ENCODE peak calls at places on chromosomes 6 and 20, in nine cellular contexts. Y is PC-9; O is CD4-positive, alpha-beta T cell; H is heart right ventricle; X is spleen; S is dorsolateral prefrontal cortex; T is PC-3; Z is A673; W is keratinocyte. R is an unnamed sample.

GRCh38 chr6:148247386-148248063 is 95.1 kb upstream of the SASH1 start:
- DNase-seq in Y (no peak), W (no peak), Z (peak), X (no peak), O (no peak), H (no peak), S (no peak), T (no peak), R (no peak)

GRCh38 chr6:106513813-106514212 is 115.5 kb downstream of the RTN4IP1 start:
- DNase-seq in W (no peak), Z (peak), S (no peak), X (no peak), O (no peak), Y (peak), H (no peak), T (peak), R (no peak)

GRCh38 chr6:52843600-52843999 is 3.0 kb upstream of the GSTA5 start:
- DNase-seq in X (no peak), O (no peak), W (no peak), T (no peak), H (no peak), Y (no peak), S (no peak), Z (no peak), R (no peak)

GRCh38 chr6:82704048-82704447 is 340.4 kb downstream of the TPBG start:
- DNase-seq in W (no peak), O (no peak), H (no peak), T (peak), Y (no peak), X (no peak), S (no peak), Z (no peak), R (peak)

GRCh38 chr6:44203955-44204354 is 12.8 kb upstream of the MYMX start:
- DNase-seq in Z (no peak), W (no peak), O (no peak), Y (peak), T (peak), S (no peak), X (no peak), H (no peak), R (no peak)

GRCh38 chr6:157795826-157796225 is 27.2 kb upstream of the SNX9 start:
- DNase-seq in O (no peak), T (no peak), S (no peak), X (no peak), H (no peak), Z (no peak), Y (no peak), W (no peak), R (no peak)

GRCh38 chr20:63664143-63664851 is 6.2 kb downstream of the RTEL1 start:
- DNase-seq in O (no peak), Y (no peak), W (no peak), Z (no peak), H (no peak), X (no peak), T (no peak), S (no peak), R (no peak)

GRCh38 chr6:128720891-128721290 is 162.0 kb upstream of the LAMA2 start:
- DNase-seq in Z (no peak), O (no peak), W (no peak), H (no peak), Y (no peak), X (no peak), T (no peak), S (no peak), R (no peak)

GRCh38 chr6:160349837-160350236 is 1.7 kb downstream of the SLC22A3 start:
- DNase-seq in Z (no peak), H (no peak), Y (no peak), T (no peak), O (no peak), S (no peak), W (no peak), X (no peak), R (no peak)

GRCh38 chr20:53779822-53780221 is 186.2 kb upstream of the ZNF217 start:
- DNase-seq in S (no peak), H (no peak), W (no peak), Z (no peak), X (no peak), T (no peak), Y (no peak), O (no peak), R (no peak)

GRCh38 chr6:5674141-5674540 is 332.6 kb downstream of the NRN1 start:
- DNase-seq in O (no peak), S (no peak), H (no peak), Z (peak), X (no peak), Y (no peak), T (no peak), W (no peak), R (no peak)

GRCh38 chr20:46218656-46219055 is 89.6 kb downstream of the CDH22 start:
- DNase-seq in X (no peak), W (no peak), O (no peak), Y (no peak), T (no peak), S (no peak), H (no peak), Z (no peak), R (no peak)

GRCh38 chr6:87487555-87487954 is 14.8 kb downstream of the SLC35A1 start:
- DNase-seq in W (no peak), S (no peak), Y (no peak), H (no peak), Z (peak), X (no peak), T (no peak), O (no peak), R (no peak)

GRCh38 chr6:77707603-77708002 is 54.8 kb downstream of the MEI4 start:
- DNase-seq in S (no peak), O (no peak), X (no peak), H (no peak), T (no peak), W (no peak), Y (no peak), Z (no peak), R (no peak)

GRCh38 chr6:18507018-18507415 is 119.9 kb downstream of the RNF144B start:
- DNase-seq in T (no peak), X (no peak), H (no peak), O (no peak), W (no peak), S (no peak), Z (peak), Y (no peak), R (no peak)

GRCh38 chr6:87645080-87645479 is 55.1 kb downstream of the ORC3 start:
- DNase-seq in S (no peak), H (no peak), X (no peak), O (no peak), Y (no peak), Z (no peak), T (no peak), W (no peak), R (no peak)

GRCh38 chr6:16623733-16624132 is 137.5 kb downstream of the ATXN1 start:
- DNase-seq in X (no peak), S (no peak), T (peak), Z (no peak), Y (no peak), H (no peak), W (no peak), O (no peak), R (no peak)

GRCh38 chr20:46161921-46162320 is 43.8 kb downstream of the CD40 start:
- DNase-seq in S (no peak), O (no peak), Z (no peak), H (no peak), W (no peak), T (no peak), X (no peak), Y (no peak), R (no peak)

GRCh38 chr20:56807118-56807517 is 178.0 kb downstream of the TFAP2C start:
- DNase-seq in S (no peak), Z (no peak), Y (no peak), H (no peak), O (no peak), W (no peak), X (no peak), T (no peak), R (no peak)

GRCh38 chr6:90008908-90009501 is 114.7 kb downstream of the GJA10 start:
- DNase-seq in X (no peak), H (no peak), T (peak), O (no peak), W (no peak), Y (no peak), Z (peak), S (no peak), R (no peak)

GRCh38 chr6:141110486-141110885 is 1022.2 kb upstream of the GJE1 start:
- DNase-seq in W (peak), T (no peak), X (no peak), H (no peak), O (no peak), Z (no peak), Y (no peak), S (no peak), R (no peak)

GRCh38 chr6:153096031-153096430 is 35.1 kb downstream of the RGS17 start:
- DNase-seq in X (no peak), Y (no peak), O (no peak), T (no peak), S (no peak), Z (no peak), H (no peak), W (no peak), R (no peak)

GRCh38 chr6:87858440-87858839 is 156.4 kb upstream of the AKIRIN2 start:
- DNase-seq in X (no peak), O (no peak), H (no peak), Y (no peak), S (no peak), W (no peak), T (no peak), Z (no peak), R (no peak)

GRCh38 chr20:16368645-16369292 is 204.5 kb downstream of the KIF16B start:
- DNase-seq in S (no peak), O (no peak), Y (no peak), H (no peak), W (no peak), X (no peak), Z (no peak), T (peak), R (no peak)

GRCh38 chr6:13470240-13471140 is 16.9 kb downstream of the GFOD1 start:
- DNase-seq in W (no peak), S (no peak), X (no peak), Y (no peak), O (no peak), H (no peak), Z (peak), T (no peak), R (no peak)

GRCh38 chr6:168163096-168163731 is 84.2 kb upstream of the FRMD1 start:
- DNase-seq in O (no peak), H (no peak), Y (no peak), X (no peak), S (no peak), W (no peak), Z (no peak), T (no peak), R (no peak)

GRCh38 chr6:87391334-87391733 is 16.4 kb upstream of the CFAP206 start:
- DNase-seq in S (no peak), Z (peak), O (no peak), H (no peak), X (no peak), Y (no peak), T (peak), W (no peak), R (peak)

GRCh38 chr20:45419188-45420091 is 3.5 kb downstream of the PIGT start:
- DNase-seq in W (peak), T (peak), S (no peak), O (no peak), H (peak), Z (no peak), Y (peak), X (no peak), R (peak)

GRCh38 chr20:46649965-46650542 is 1.2 kb downstream of the SLC13A3 start:
- DNase-seq in T (no peak), X (no peak), H (no peak), Z (no peak), Y (no peak), S (no peak), W (no peak), O (no peak), R (no peak)

GRCh38 chr6:8674088-8674487 is 238.7 kb upstream of the SLC35B3 start:
- DNase-seq in Y (no peak), O (no peak), S (no peak), T (no peak), H (no peak), X (no peak), Z (no peak), W (no peak), R (no peak)

GRCh38 chr6:3697609-3698008 is 53.9 kb downstream of the PXDC1 start:
- DNase-seq in S (no peak), X (no peak), O (no peak), W (peak), Y (no peak), T (no peak), H (no peak), Z (no peak), R (peak)

GRCh38 chr6:164010446-164011071 is 596.0 kb downstream of the QKI start:
- DNase-seq in O (no peak), H (peak), X (no peak), S (no peak), Y (no peak), T (no peak), Z (no peak), W (no peak), R (no peak)

GRCh38 chr20:4721719-4722118 is at the start of gene PRND:
- DNase-seq in X (no peak), Y (no peak), T (no peak), Z (no peak), O (no peak), W (no peak), S (no peak), H (no peak), R (no peak)

GRCh38 chr6:129675669-129676472 is 34.1 kb downstream of the ARHGAP18 start:
- DNase-seq in S (no peak), H (no peak), Z (no peak), X (no peak), W (no peak), O (no peak), T (no peak), Y (no peak), R (no peak)

GRCh38 chr6:111997078-111997862 is 56.6 kb upstream of the CCN6 start:
- DNase-seq in O (peak), S (peak), W (peak), T (peak), X (peak), Z (peak), H (peak), Y (peak), R (peak)

GRCh38 chr6:161226005-161226964 is 47.6 kb downstream of the AGPAT4 start:
- DNase-seq in Y (no peak), S (no peak), O (no peak), Z (no peak), T (no peak), H (no peak), X (no peak), W (no peak), R (no peak)

DNA sequence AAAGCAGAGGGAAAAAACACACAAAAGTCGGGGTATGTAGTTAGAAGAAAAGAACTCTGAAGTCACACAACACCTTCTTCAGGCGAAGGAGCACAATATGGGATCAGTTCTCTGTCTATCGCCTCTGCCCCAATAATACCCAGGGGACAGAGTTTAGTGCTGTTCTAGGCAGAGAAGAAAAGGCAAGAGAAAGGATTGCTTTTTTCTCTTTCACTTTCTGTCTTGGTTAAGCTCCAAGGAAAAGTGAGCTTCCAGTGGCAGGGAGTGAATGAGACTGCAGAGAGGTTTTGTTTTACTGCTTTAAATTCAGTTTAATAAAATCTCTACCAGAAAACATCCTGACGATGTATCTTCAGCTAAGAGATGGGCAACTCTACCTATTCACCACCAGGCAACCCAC is 86.6 kb upstream of the STXBP5 start:
- DNase-seq in S (no peak), T (no peak), Y (no peak), H (no peak), X (no peak), W (no peak), O (no peak), Z (no peak), R (no peak)
- H3K27ac ChIP-seq in S (no peak), T (no peak), Y (no peak), H (no peak), X (peak), W (no peak), O (no peak), Z (no peak), R (no peak)

DNA sequence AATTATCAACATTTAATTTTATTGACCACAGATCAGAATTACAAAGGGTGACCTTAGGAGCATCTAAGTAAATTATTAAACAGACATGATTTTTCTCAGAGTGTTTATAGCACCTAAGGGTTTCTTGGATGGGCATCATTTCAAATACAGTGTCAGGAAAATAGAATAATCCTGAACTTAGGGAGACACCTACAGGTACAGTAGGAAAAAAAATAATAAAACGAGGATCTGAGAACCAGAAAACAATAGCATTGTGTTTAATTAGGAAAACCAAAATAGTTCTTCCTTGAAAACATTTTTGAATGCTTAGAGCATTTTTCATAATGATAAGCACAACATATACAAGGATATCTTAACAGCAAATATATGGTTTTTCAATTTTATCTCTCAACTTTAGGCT is 39.2 kb downstream of the MMUT start:
- DNase-seq in T (peak), X (no peak), H (no peak), W (no peak), O (no peak), S (no peak), Y (no peak), Z (peak), R (peak)
- TF ChIP-seq CTCF in T (peak), X (no peak), H (no peak), W (no peak), O (no peak), S (no peak), Y (peak), Z (peak), R (peak)

GRCh38 chr20:60057866-60058807 is 99.9 kb downstream of the CDH26 start:
- DNase-seq in Y (no peak), H (peak), Z (peak), X (peak), W (no peak), T (no peak), S (no peak), O (peak), R (no peak)
- H3K27ac ChIP-seq in Y (no peak), H (peak), Z (peak), X (peak), W (no peak), T (no peak), S (no peak), O (peak), R (peak)

GRCh38 chr6:150535818-150536220 is 63.9 kb upstream of the PLEKHG1 start:
- DNase-seq in Y (no peak), X (no peak), O (no peak), T (no peak), W (no peak), H (no peak), S (no peak), Z (no peak), R (no peak)

GRCh38 chr6:150539111-150539510 is 60.6 kb upstream of the PLEKHG1 start:
- DNase-seq in S (no peak), H (no peak), Y (no peak), T (no peak), O (no peak), Z (no peak), X (no peak), W (no peak), R (no peak)

GRCh38 chr6:150537481-150537880 is 62.2 kb upstream of the PLEKHG1 start:
- DNase-seq in T (no peak), H (no peak), Y (no peak), O (no peak), X (no peak), Z (no peak), W (no peak), S (no peak), R (no peak)

GRCh38 chr6:150539568-150539967 is 60.1 kb upstream of the PLEKHG1 start:
- DNase-seq in O (no peak), Z (no peak), X (no peak), S (no peak), W (no peak), Y (no peak), T (no peak), H (no peak), R (peak)

DNA sequence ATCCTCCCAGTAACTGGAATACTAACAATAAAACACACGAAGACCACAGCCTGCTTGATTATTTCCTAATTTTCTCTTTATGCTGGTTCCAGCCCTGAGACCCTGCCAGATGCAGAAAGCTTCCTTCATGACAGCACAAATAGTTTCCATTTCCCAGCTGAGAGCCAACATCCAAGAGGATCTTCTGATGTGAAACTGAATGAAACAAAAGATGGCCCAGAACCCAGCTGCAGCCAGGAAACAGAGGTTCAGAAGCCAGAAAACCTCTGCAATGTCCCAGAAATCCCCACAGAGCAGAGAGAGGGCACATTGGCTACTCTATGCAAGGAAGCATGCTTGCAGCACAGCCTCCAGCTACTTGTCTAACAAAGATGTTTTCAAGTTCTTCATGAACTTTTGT is 61.8 kb upstream of the PLEKHG1 start:
- DNase-seq in H (peak), W (no peak), X (no peak), O (no peak), T (no peak), S (no peak), Y (no peak), Z (no peak), R (no peak)
- TF ChIP-seq CTCF in H (no peak), W (no peak), X (no peak), O (no peak), T (no peak), S (no peak), Y (no peak), Z (no peak), R (no peak)

DNA sequence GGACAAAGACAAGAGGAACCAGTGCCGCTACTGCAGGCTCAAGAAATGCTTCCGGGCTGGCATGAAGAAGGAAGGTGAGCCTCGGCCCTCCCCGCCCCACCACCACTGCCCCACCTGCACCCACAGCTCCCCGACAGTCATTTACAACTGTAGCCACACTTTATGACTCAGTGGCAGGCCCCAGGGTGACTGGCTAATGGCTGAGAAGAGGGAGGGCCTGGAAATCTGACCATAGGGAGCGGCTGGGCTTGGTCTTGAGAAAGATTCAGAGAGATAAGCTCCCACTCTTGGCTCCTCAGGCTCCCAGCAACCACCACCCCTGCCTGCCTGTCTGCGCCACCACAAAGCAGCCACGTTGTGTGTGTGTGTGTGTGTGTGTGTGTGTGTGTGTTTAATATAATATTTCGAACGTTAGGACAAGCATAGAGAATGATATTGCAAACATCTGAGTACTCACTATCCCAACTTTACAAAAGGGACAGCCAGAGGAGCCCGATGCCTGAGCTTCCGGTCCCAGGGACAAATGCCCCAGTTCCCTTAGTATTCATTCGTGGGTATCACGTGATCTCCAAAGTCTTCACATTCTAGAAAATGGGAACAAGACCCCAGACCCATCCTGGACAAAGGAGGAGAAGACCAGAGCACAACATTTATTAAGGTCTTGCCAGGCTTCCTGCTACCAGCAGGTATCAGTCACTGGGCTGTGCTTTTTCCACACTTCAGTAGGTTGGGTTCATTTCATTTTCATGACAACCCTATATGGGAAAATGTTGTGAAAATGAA is 52.1 kb downstream of the HNF4A start:
- DNase-seq in W (peak), X (peak), T (peak), S (no peak), O (no peak), Z (no peak), Y (peak), H (no peak), R (peak)
- H3K27ac ChIP-seq in W (peak), X (no peak), T (peak), S (no peak), O (no peak), Z (no peak), Y (peak), H (no peak), R (peak)

R was measured in RWPE1.